ENCODE peak calls at places on chromosomes 5 and 9, in eight cellular contexts. W is T-cell, Q is astrocyte, V is C1 segment of cervical spinal cord, E is T-helper 1 cell, L is NCI-H1694, P is DMS153, A is NCI-H69. G is an unnamed sample.

GRCh38 chr5:94086194-94086593 is 344.8 kb upstream of the POU5F2 start:
- DNase-seq in W (no peak), Q (no peak), V (no peak), E (no peak), L (no peak), P (no peak), A (no peak), G (no peak)

GRCh38 chr5:167912944-167913343 is 378.5 kb upstream of the WWC1 start:
- DNase-seq in W (no peak), Q (peak), V (no peak), E (no peak), L (no peak), P (no peak), A (no peak), G (no peak)

GRCh38 chr5:3325206-3325605 is 270.4 kb upstream of the IRX1 start:
- DNase-seq in W (no peak), Q (peak), V (no peak), E (no peak), L (no peak), P (peak), A (no peak), G (peak)

GRCh38 chr9:121840838-121841760 is 189.7 kb downstream of the DAB2IP start:
- DNase-seq in W (no peak), Q (no peak), V (no peak), E (no peak), L (no peak), P (no peak), A (no peak), G (no peak)

GRCh38 chr5:77628840-77629552 is 9.5 kb downstream of the OTP start:
- DNase-seq in W (no peak), Q (no peak), V (no peak), E (no peak), L (no peak), P (no peak), A (no peak), G (no peak)

GRCh38 chr5:37248970-37249819 is at the start of gene CPLANE1:
- DNase-seq in W (peak), Q (peak), V (no peak), E (peak), L (peak), P (peak), A (peak), G (peak)

GRCh38 chr9:124082622-124083021 is 71.1 kb downstream of the LHX2 start:
- DNase-seq in W (no peak), Q (no peak), V (no peak), E (no peak), L (no peak), P (no peak), A (no peak), G (no peak)

GRCh38 chr5:79399046-79399445 is 114.9 kb downstream of the HOMER1 start:
- DNase-seq in W (no peak), Q (no peak), V (no peak), E (no peak), L (no peak), P (no peak), A (no peak), G (no peak)

GRCh38 chr9:131096490-131097258 is at the start of gene AIF1L:
- DNase-seq in W (no peak), Q (no peak), V (no peak), E (no peak), L (no peak), P (peak), A (peak), G (peak)

GRCh38 chr5:158848634-158849033 is 251.1 kb downstream of the EBF1 start:
- DNase-seq in W (no peak), Q (no peak), V (no peak), E (peak), L (no peak), P (no peak), A (no peak), G (no peak)

GRCh38 chr9:69674112-69674511 is 1.9 kb upstream of the APBA1 start:
- DNase-seq in W (no peak), Q (no peak), V (no peak), E (no peak), L (no peak), P (no peak), A (peak), G (no peak)

GRCh38 chr9:87651431-87651830 is 74.5 kb upstream of the CTSL start:
- DNase-seq in W (no peak), Q (no peak), V (no peak), E (no peak), L (no peak), P (no peak), A (no peak), G (no peak)

GRCh38 chr5:180689071-180689694 is 39.8 kb upstream of the FLT4 start:
- DNase-seq in W (peak), Q (no peak), V (no peak), E (peak), L (no peak), P (no peak), A (no peak), G (no peak)

GRCh38 chr9:124392855-124393460 is 22.3 kb downstream of the PSMB7 start:
- DNase-seq in W (no peak), Q (peak), V (no peak), E (no peak), L (peak), P (peak), A (peak), G (no peak)

GRCh38 chr9:78187763-78188495 is 47.9 kb upstream of the CEP78 start:
- DNase-seq in W (no peak), Q (peak), V (no peak), E (no peak), L (no peak), P (no peak), A (no peak), G (no peak)

GRCh38 chr5:21687621-21688020 is 1165.5 kb downstream of the CDH12 start:
- DNase-seq in W (no peak), Q (no peak), V (no peak), E (no peak), L (no peak), P (no peak), A (no peak), G (no peak)

GRCh38 chr5:115738807-115739206 is 77.7 kb downstream of the CDO1 start:
- DNase-seq in W (no peak), Q (no peak), V (no peak), E (no peak), L (no peak), P (no peak), A (peak), G (no peak)

GRCh38 chr5:10329808-10330481 is 22.2 kb upstream of the CMBL start:
- DNase-seq in W (no peak), Q (peak), V (no peak), E (no peak), L (no peak), P (no peak), A (peak), G (no peak)

GRCh38 chr5:37886207-37886905 is 46.5 kb upstream of the GDNF start:
- DNase-seq in W (no peak), Q (no peak), V (no peak), E (no peak), L (no peak), P (no peak), A (peak), G (peak)

GRCh38 chr9:17761984-17762676 is 183.3 kb downstream of the SH3GL2 start:
- DNase-seq in W (no peak), Q (no peak), V (no peak), E (no peak), L (no peak), P (no peak), A (peak), G (no peak)

GRCh38 chr5:160021818-160022446 is 13.0 kb downstream of the TTC1 start:
- DNase-seq in W (peak), Q (peak), V (no peak), E (peak), L (peak), P (peak), A (peak), G (peak)

GRCh38 chr9:89826186-89826585 is 221.4 kb downstream of the GADD45G start:
- DNase-seq in W (no peak), Q (no peak), V (no peak), E (no peak), L (no peak), P (no peak), A (no peak), G (no peak)

GRCh38 chr9:107951511-107951910 is 461.9 kb upstream of the KLF4 start:
- DNase-seq in W (no peak), Q (no peak), V (no peak), E (no peak), L (no peak), P (no peak), A (no peak), G (no peak)

GRCh38 chr9:85212209-85212608 is 529.5 kb downstream of the AGTPBP1 start:
- DNase-seq in W (no peak), Q (peak), V (no peak), E (no peak), L (no peak), P (no peak), A (no peak), G (no peak)

G was measured in NCI-H524 treated with DMSO at 0.1 percent for 48 hours.